ENCODE peak calls at places on chromosome 16, in four cellular contexts. U, F, A and R are unnamed samples.

GRCh38 chr16:65305588-65305987 is 183.7 kb upstream of the CDH11 start:
- DNase-seq in A (no peak), U (peak; percentile 66), F (no peak), R (no peak)

GRCh38 chr16:29881050-29881449 is 18.0 kb upstream of the CDIPT start:
- DNase-seq in F (no peak), U (no peak), A (no peak), R (no peak)

GRCh38 chr16:53949716-53950410 is 245.9 kb downstream of the FTO start:
- DNase-seq in A (peak; percentile 8), F (no peak), U (no peak), R (peak; percentile 36)

GRCh38 chr16:25279491-25279890 is 21.8 kb upstream of the ZKSCAN2 start:
- DNase-seq in U (no peak), A (no peak), F (no peak), R (no peak)

GRCh38 chr16:69131749-69132423 is 502 bp downstream of the CHTF8 start:
- DNase-seq in A (peak; percentile 83), U (peak; percentile 77), F (peak; percentile 64), R (peak; percentile 95)

GRCh38 chr16:54938351-54939346 is 8.0 kb downstream of the IRX5 start:
- DNase-seq in F (no peak), A (no peak), U (no peak), R (no peak)

GRCh38 chr16:89114159-89114981 is 20.7 kb downstream of the ACSF3 start:
- DNase-seq in A (peak; percentile 25), F (peak; percentile 41), U (peak; percentile 38), R (no peak)

GRCh38 chr16:50742521-50743150 is 750 bp downstream of the CYLD start:
- DNase-seq in F (peak; percentile 50), A (peak; percentile 31), U (peak; percentile 60), R (peak; percentile 64)

GRCh38 chr16:1474471-1474795 is 395 bp downstream of the CLCN7 start:
- DNase-seq in A (no peak), U (no peak), F (no peak), R (no peak)

GRCh38 chr16:65372171-65372570 is 250.3 kb upstream of the CDH11 start:
- DNase-seq in U (no peak), F (no peak), A (no peak), R (no peak)

GRCh38 chr16:74325331-74325730 is 28.7 kb downstream of the PSMD7 start:
- DNase-seq in A (no peak), F (no peak), U (no peak), R (no peak)

GRCh38 chr16:24463196-24463945 is 76.0 kb upstream of the RBBP6 start:
- DNase-seq in F (no peak), U (no peak), A (no peak), R (no peak)

GRCh38 chr16:87570938-87571867 is 31.1 kb upstream of the JPH3 start:
- DNase-seq in U (peak; percentile 61), A (peak; percentile 42), F (no peak), R (no peak)

GRCh38 chr16:85891033-85891775 is 7.8 kb upstream of the IRF8 start:
- DNase-seq in A (peak; percentile 53), U (no peak), F (no peak), R (no peak)

GRCh38 chr16:31876955-31877828 is 3.6 kb downstream of the ZNF267 start:
- DNase-seq in F (no peak), A (peak; percentile 97), U (peak; percentile 79), R (peak; percentile 69)

GRCh38 chr16:19375561-19376158 is 42.0 kb upstream of the TMC5 start:
- DNase-seq in F (peak; percentile 38), A (peak; percentile 58), U (peak; percentile 38), R (peak; percentile 75)

GRCh38 chr16:986925-987581 is 5.5 kb downstream of the SOX8 start:
- DNase-seq in F (no peak), A (no peak), U (no peak), R (no peak)

GRCh38 chr16:11636172-11636721 is 32.0 kb upstream of the SNN start:
- DNase-seq in F (no peak), U (no peak), A (no peak), R (no peak)

GRCh38 chr16:23160574-23160973 is 11.3 kb upstream of the USP31 start:
- DNase-seq in F (no peak), A (no peak), U (no peak), R (no peak)

GRCh38 chr16:17397499-17397891 is 73.3 kb downstream of the XYLT1 start:
- DNase-seq in A (no peak), F (no peak), U (peak; percentile 50), R (no peak)

GRCh38 chr16:11461595-11461990 is 116.3 kb downstream of the RMI2 start:
- DNase-seq in F (no peak), U (no peak), A (no peak), R (no peak)

GRCh38 chr16:84774810-84775209 is 45.0 kb upstream of the CRISPLD2 start:
- DNase-seq in F (no peak), A (peak; percentile 96), U (peak; percentile 83), R (no peak)